ENCODE peak calls at places on chromosomes 7 and 10, in six cellular contexts. C is astrocyte of the spinal cord, Y is RWPE1, R is endothelial cell, G is fibroblast of mammary gland, A is left ventricle myocardium inferior. V is an unnamed sample.

GRCh38 chr7:43649755-43650274 is 66.9 kb downstream of the STK17A start:
- DNase-seq in R (no peak), Y (peak; percentile 47), G (no peak), C (peak; percentile 41), A (no peak), V (no peak)

GRCh38 chr10:112302335-112302734 is 19.1 kb downstream of the TECTB start:
- DNase-seq in C (no peak), R (no peak), A (no peak), Y (no peak), G (no peak), V (no peak)

GRCh38 chr10:77383861-77384553 is 253.6 kb downstream of the KCNMA1 start:
- DNase-seq in G (peak; percentile 62), R (no peak), Y (no peak), C (peak; percentile 62), A (no peak), V (no peak)

GRCh38 chr7:69799990-69800389 is 201.7 kb downstream of the AUTS2 start:
- DNase-seq in Y (no peak), R (no peak), A (no peak), G (no peak), C (no peak), V (no peak)

GRCh38 chr7:132135986-132136385 is 440.3 kb downstream of the PLXNA4 start:
- DNase-seq in Y (no peak), R (no peak), A (no peak), C (no peak), G (no peak), V (no peak)

GRCh38 chr7:67344481-67345193 is 348.0 kb downstream of the TYW1 start:
- DNase-seq in Y (no peak), R (no peak), C (no peak), A (no peak), G (no peak), V (no peak)

GRCh38 chr7:130838738-130839137 is 104.7 kb upstream of the KLF14 start:
- DNase-seq in G (peak; percentile 99), A (no peak), Y (peak; percentile 66), C (peak; percentile 93), R (no peak), V (peak; percentile 98)

GRCh38 chr7:134741901-134742635 is 37.4 kb upstream of the CALD1 start:
- DNase-seq in C (peak; percentile 83), G (peak; percentile 83), R (no peak), A (no peak), Y (peak; percentile 46), V (peak; percentile 76)

GRCh38 chr7:137091396-137091795 is 222.9 kb downstream of the CHRM2 start:
- DNase-seq in A (no peak), Y (no peak), G (peak; percentile 16), R (peak; percentile 49), C (peak; percentile 42), V (no peak)

GRCh38 chr7:80641548-80641947 is 3.1 kb downstream of the CD36 start:
- DNase-seq in Y (no peak), A (no peak), R (no peak), G (peak; percentile 44), C (no peak), V (peak; percentile 41)

GRCh38 chr10:21315321-21316220 is 209.9 kb downstream of the SKIDA1 start:
- DNase-seq in A (peak; percentile 74), Y (peak; percentile 79), C (peak; percentile 86), G (peak; percentile 82), R (no peak), V (peak; percentile 92)

GRCh38 chr7:112211348-112211907 is 4.9 kb downstream of the ZNF277 start:
- DNase-seq in G (peak; percentile 68), A (no peak), C (no peak), Y (no peak), R (no peak), V (peak; percentile 16)

GRCh38 chr10:71595649-71596048 is 123.9 kb downstream of the C10orf105 start:
- DNase-seq in Y (no peak), C (no peak), A (no peak), G (no peak), R (no peak), V (no peak)

GRCh38 chr10:72375173-72375572 is 20.5 kb upstream of the DNAJB12 start:
- DNase-seq in G (no peak), C (no peak), Y (no peak), R (no peak), A (no peak), V (peak; percentile 29)

GRCh38 chr7:79332091-79332490 is 121.4 kb downstream of the MAGI2 start:
- DNase-seq in Y (no peak), C (no peak), A (no peak), R (no peak), G (peak; percentile 33), V (peak; percentile 9)

GRCh38 chr7:140586517-140586916 is 54.1 kb downstream of the DENND2A start:
- DNase-seq in A (peak; percentile 27), Y (no peak), G (no peak), C (no peak), R (no peak), V (no peak)
- TF ChIP-seq CTCF in A (no peak), Y (no peak), G (no peak), C (no peak), R (no peak), V (no peak)

DNA sequence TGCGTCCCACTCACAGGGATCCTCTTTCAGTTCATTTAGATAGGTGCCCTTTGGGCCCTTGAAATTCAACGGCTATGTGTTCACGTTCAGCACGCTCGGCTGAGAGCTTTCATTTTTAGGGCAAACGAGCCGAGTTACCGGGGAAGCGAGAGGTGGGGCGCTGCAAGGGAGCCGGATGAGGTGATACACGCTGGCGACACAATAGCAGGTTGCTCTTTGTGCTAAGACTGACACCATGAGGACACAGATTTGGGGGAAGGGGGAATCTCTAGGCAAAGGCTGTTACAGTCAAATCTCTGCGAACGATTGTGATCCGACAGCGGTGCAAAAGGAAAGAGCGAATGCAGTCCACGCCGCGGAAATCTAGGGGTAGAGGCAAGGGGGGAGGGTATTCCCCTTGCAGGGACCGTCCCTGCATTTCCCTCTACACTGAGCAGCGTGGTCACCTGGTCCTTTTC is 660 bp downstream of the KLLN start:
- DNase-seq in A (no peak), R (no peak), C (no peak), Y (peak; percentile 46), G (no peak), V (peak; percentile 48)
- TF ChIP-seq CTCF in A (no peak), R (no peak), C (no peak), Y (no peak), G (no peak), V (no peak)

GRCh38 chr10:16732376-16732775 is 84.8 kb downstream of the RSU1 start:
- DNase-seq in Y (no peak), A (no peak), G (peak; percentile 64), R (no peak), C (peak; percentile 17), V (peak; percentile 4)
- TF ChIP-seq CTCF in Y (no peak), A (no peak), G (no peak), R (no peak), C (no peak), V (no peak)

DNA sequence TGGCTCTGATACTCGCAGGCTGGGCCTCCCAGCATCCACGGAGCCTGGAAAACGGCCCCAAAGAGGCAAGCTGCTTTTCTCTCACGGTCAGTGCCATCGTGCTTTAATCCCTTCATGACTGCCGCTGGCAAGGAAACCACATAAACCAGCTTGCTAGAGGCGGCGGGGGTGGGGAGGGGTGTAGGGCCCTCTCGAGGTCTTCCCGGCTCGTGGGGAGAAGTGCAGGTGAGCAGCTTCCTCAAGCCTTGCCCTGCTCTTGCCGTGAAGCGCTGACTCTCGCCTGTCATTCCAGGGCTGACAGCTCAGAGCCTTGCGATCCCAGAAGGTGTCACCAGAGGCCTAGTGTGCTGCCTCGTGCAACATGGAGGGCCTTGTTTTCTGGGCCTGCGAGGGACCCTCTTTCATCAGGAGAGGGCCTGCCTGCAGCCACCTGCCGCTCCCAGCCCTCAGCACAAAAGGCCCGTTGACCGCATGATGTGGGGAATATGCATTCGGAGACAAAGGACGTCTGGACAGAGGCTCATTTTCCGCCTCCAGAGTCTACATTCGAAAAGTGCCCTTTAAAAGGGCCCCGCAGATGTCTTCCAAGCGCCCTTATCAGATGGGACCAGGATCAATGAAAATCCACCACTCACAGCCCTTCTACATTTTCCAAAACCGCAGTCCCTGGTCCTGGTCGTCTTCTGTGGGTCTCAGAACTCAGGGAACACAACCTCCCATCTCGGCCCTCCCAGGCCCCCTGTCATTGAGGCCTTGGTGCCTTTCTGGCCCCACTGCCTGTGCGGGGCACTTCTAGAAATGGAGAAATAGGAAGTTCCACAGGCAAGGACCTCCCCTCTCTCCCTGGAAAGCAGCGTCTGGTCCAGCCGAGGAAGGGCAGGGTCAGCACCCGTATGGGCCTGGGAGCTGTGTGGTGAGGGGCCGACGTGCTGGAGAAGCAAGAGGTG is 58.7 kb downstream of the ZRANB1 start:
- DNase-seq in C (peak; percentile 45), G (no peak), A (peak; percentile 16), R (no peak), Y (no peak), V (no peak)
- TF ChIP-seq CTCF in C (peak; percentile 13), G (no peak), A (peak; percentile 38), R (no peak), Y (no peak), V (no peak)

GRCh38 chr10:103512591-103513382 is 19.3 kb downstream of the NEURL1 start:
- DNase-seq in R (no peak), Y (no peak), G (no peak), C (no peak), A (no peak), V (no peak)
- TF ChIP-seq CTCF in R (no peak), Y (no peak), G (no peak), C (no peak), A (no peak), V (no peak)

GRCh38 chr10:124742418-124743187 is 1.6 kb downstream of the FAM53B start:
- DNase-seq in Y (peak; percentile 26), A (no peak), G (peak; percentile 38), R (peak; percentile 43), C (no peak), V (no peak)
- TF ChIP-seq CTCF in Y (peak; percentile 32), A (peak; percentile 29), G (peak; percentile 27), R (no peak), C (peak; percentile 41), V (peak; percentile 63)

GRCh38 chr7:47083476-47084250 is 498.2 kb downstream of the TNS3 start:
- DNase-seq in G (no peak), Y (no peak), R (no peak), C (no peak), A (no peak), V (no peak)
- TF ChIP-seq CTCF in G (no peak), Y (no peak), R (no peak), C (no peak), A (no peak), V (no peak)

GRCh38 chr10:34489436-34489835 is 325.7 kb downstream of the PARD3 start:
- DNase-seq in R (no peak), A (no peak), G (no peak), Y (no peak), C (no peak), V (no peak)

GRCh38 chr10:34491666-34492065 is 323.4 kb downstream of the PARD3 start:
- DNase-seq in R (no peak), C (peak; percentile 25), G (no peak), A (no peak), Y (no peak), V (no peak)

GRCh38 chr10:34492081-34492480 is 323.0 kb downstream of the PARD3 start:
- DNase-seq in G (no peak), A (no peak), R (no peak), C (no peak), Y (peak; percentile 58), V (no peak)

GRCh38 chr10:34488476-34489130 is 326.5 kb downstream of the PARD3 start:
- DNase-seq in R (no peak), A (no peak), G (no peak), C (no peak), Y (no peak), V (no peak)

GRCh38 chr10:34489973-34490372 is 325.1 kb downstream of the PARD3 start:
- DNase-seq in A (no peak), G (peak; percentile 69), R (no peak), C (peak; percentile 74), Y (peak; percentile 67), V (peak; percentile 63)
- TF ChIP-seq CTCF in A (no peak), G (no peak), R (no peak), C (no peak), Y (peak; percentile 15), V (peak; percentile 16)

V was measured in HFFc6.